ENCODE peak calls at places on chromosomes 11 and 22, in four cellular contexts. O is HFFc6, H is GM12865, K is astrocyte of the spinal cord. Z is an unnamed sample.

GRCh38 chr11:112227002-112227401 is 774 bp downstream of the PTS start:
- DNase-seq in H (no peak), O (peak; percentile 27), K (no peak), Z (no peak)

GRCh38 chr11:132943737-132944556 is 588.4 kb downstream of the OPCML start:
- DNase-seq in O (no peak), K (no peak), H (no peak), Z (no peak)

GRCh38 chr11:6812391-6813005 is 13.0 kb upstream of the OR6A2 start:
- DNase-seq in O (peak; percentile 15), H (peak; percentile 68), K (peak; percentile 35), Z (no peak)

GRCh38 chr11:72524711-72525110 is 90.4 kb upstream of the CLPB start:
- DNase-seq in H (no peak), K (no peak), O (peak; percentile 59), Z (peak; percentile 16)

GRCh38 chr22:48396785-48397530 is 1430.7 kb downstream of the BRD1 start:
- DNase-seq in H (no peak), K (no peak), O (no peak), Z (no peak)

GRCh38 chr11:27362749-27363575 is at the start of gene CCDC34:
- DNase-seq in K (peak; percentile 94), O (peak; percentile 85), H (peak; percentile 96), Z (peak; percentile 64)

GRCh38 chr22:37696657-37697539 is at the start of gene TRIOBP:
- DNase-seq in H (peak; percentile 85), K (peak; percentile 95), O (peak; percentile 94), Z (peak; percentile 66)

GRCh38 chr22:30806391-30806861 is 111.8 kb downstream of the OSBP2 start:
- DNase-seq in H (no peak), O (peak; percentile 25), K (peak; percentile 71), Z (no peak)

GRCh38 chr11:119652907-119653659 is 75.9 kb downstream of the NECTIN1 start:
- DNase-seq in H (no peak), O (no peak), K (no peak), Z (no peak)

GRCh38 chr11:74472030-74472429 is 4.7 kb upstream of the KCNE3 start:
- DNase-seq in O (no peak), K (no peak), H (no peak), Z (no peak)

GRCh38 chr22:50261615-50262459 is at the start of gene MAPK12:
- DNase-seq in K (no peak), O (no peak), H (peak; percentile 73), Z (no peak)

GRCh38 chr11:129974672-129975071 is 28.0 kb downstream of the PRDM10 start:
- DNase-seq in O (no peak), H (no peak), K (no peak), Z (no peak)

GRCh38 chr11:1899100-1899499 is 7.4 kb upstream of the PRR33 start:
- DNase-seq in K (no peak), H (no peak), O (no peak), Z (no peak)

GRCh38 chr11:45041556-45041955 is 90.9 kb upstream of the TP53I11 start:
- DNase-seq in O (no peak), H (no peak), K (no peak), Z (no peak)

GRCh38 chr11:103086461-103086860 is 5.5 kb downstream of the DCUN1D5 start:
- DNase-seq in O (no peak), K (no peak), H (no peak), Z (no peak)

GRCh38 chr11:69640260-69640994 is 529 bp upstream of the CCND1 start:
- DNase-seq in K (no peak), O (peak; percentile 63), H (no peak), Z (no peak)

GRCh38 chr22:44202261-44202789 is 21.6 kb downstream of the PARVG start:
- DNase-seq in K (peak; percentile 44), H (no peak), O (peak; percentile 59), Z (peak; percentile 67)

GRCh38 chr11:122656631-122657101 is 1.1 kb downstream of the UBASH3B start:
- DNase-seq in K (peak; percentile 51), H (peak; percentile 4), O (peak; percentile 24), Z (no peak)

GRCh38 chr11:76657824-76658170 is 12.8 kb downstream of the LRRC32 start:
- DNase-seq in O (no peak), H (no peak), K (no peak), Z (no peak)

GRCh38 chr11:70671083-70671482 is 272.8 kb downstream of the CTTN start:
- DNase-seq in H (no peak), K (no peak), O (no peak), Z (no peak)

GRCh38 chr11:13073119-13073981 is 64.2 kb downstream of the RASSF10 start:
- DNase-seq in O (no peak), H (peak; percentile 78), K (peak; percentile 80), Z (no peak)

GRCh38 chr11:125401746-125402145 is 94.3 kb downstream of the FEZ1 start:
- DNase-seq in H (no peak), O (no peak), K (no peak), Z (no peak)

GRCh38 chr22:46604306-46604690 is 15.9 kb upstream of the GRAMD4 start:
- DNase-seq in H (peak; percentile 73), O (no peak), K (no peak), Z (no peak)

GRCh38 chr22:41766476-41766875 is 34.0 kb upstream of the CCDC134 start:
- DNase-seq in O (no peak), K (no peak), H (no peak), Z (no peak)

GRCh38 chr11:14107071-14107470 is 144.5 kb downstream of the SPON1 start:
- DNase-seq in K (no peak), O (no peak), H (no peak), Z (no peak)

GRCh38 chr22:40364431-40364830 is 6.0 kb upstream of the SGSM3 start:
- DNase-seq in O (no peak), K (no peak), H (no peak), Z (no peak)

GRCh38 chr22:37498289-37498909 is 12.2 kb upstream of the MFNG start:
- DNase-seq in K (no peak), O (no peak), H (peak; percentile 78), Z (no peak)

GRCh38 chr11:130434521-130435223 is 6.3 kb upstream of the ADAMTS8 start:
- DNase-seq in H (peak; percentile 84), K (peak; percentile 87), O (peak; percentile 66), Z (no peak)

GRCh38 chr11:3123316-3123715 is 41.8 kb downstream of the OSBPL5 start:
- DNase-seq in O (no peak), H (no peak), K (no peak), Z (no peak)

GRCh38 chr11:83070878-83071640 is 638 bp downstream of the RAB30 start:
- DNase-seq in K (peak; percentile 44), H (no peak), O (no peak), Z (no peak)

GRCh38 chr11:119100246-119100959 is 1.2 kb downstream of the DPAGT1 start:
- DNase-seq in H (no peak), O (peak; percentile 52), K (peak; percentile 47), Z (no peak)

GRCh38 chr11:3939651-3940190 is 84.3 kb downstream of the STIM1 start:
- DNase-seq in H (no peak), K (peak; percentile 77), O (peak; percentile 45), Z (peak; percentile 62)

GRCh38 chr11:73359930-73360742 is 16.1 kb upstream of the RELT start:
- DNase-seq in K (peak; percentile 26), O (no peak), H (no peak), Z (no peak)

GRCh38 chr11:113705871-113706654 is at the start of gene TMPRSS5:
- DNase-seq in O (no peak), K (no peak), H (no peak), Z (no peak)

GRCh38 chr11:13120691-13121090 is 111.6 kb downstream of the RASSF10 start:
- DNase-seq in K (peak; percentile 75), H (no peak), O (peak; percentile 69), Z (no peak)

GRCh38 chr22:25628494-25628893 is 64.0 kb downstream of the GRK3 start:
- DNase-seq in K (no peak), H (no peak), O (no peak), Z (no peak)

GRCh38 chr11:35045219-35045819 is 93.7 kb upstream of the CD44 start:
- DNase-seq in O (no peak), H (peak; percentile 66), K (no peak), Z (no peak)

GRCh38 chr22:23401111-23401909 is 178.8 kb downstream of the IGLL1 start:
- DNase-seq in H (no peak), K (peak; percentile 66), O (peak; percentile 94), Z (peak; percentile 62)

GRCh38 chr22:31192513-31192912 is 19.6 kb upstream of the LIMK2 start:
- DNase-seq in H (no peak), K (peak; percentile 13), O (no peak), Z (no peak)

GRCh38 chr11:119650251-119650650 is 78.7 kb downstream of the NECTIN1 start:
- DNase-seq in K (no peak), H (no peak), O (no peak), Z (no peak)

GRCh38 chr11:65204646-65205601 is 23.2 kb downstream of the CAPN1 start:
- DNase-seq in O (no peak), H (peak; percentile 46), K (peak; percentile 41), Z (no peak)

GRCh38 chr11:65205602-65205967 is 23.9 kb downstream of the CAPN1 start:
- DNase-seq in K (no peak), H (no peak), O (no peak), Z (no peak)

GRCh38 chr11:65206901-65207300 is 25.2 kb downstream of the CAPN1 start:
- DNase-seq in O (no peak), K (no peak), H (no peak), Z (no peak)

GRCh38 chr11:65206441-65206841 is 24.7 kb downstream of the CAPN1 start:
- DNase-seq in H (no peak), K (no peak), O (no peak), Z (no peak)

GRCh38 chr11:65204143-65204542 is 22.4 kb downstream of the CAPN1 start:
- DNase-seq in K (no peak), O (no peak), H (no peak), Z (no peak)
- TF ChIP-seq CTCF in K (no peak), O (no peak), H (no peak), Z (no peak)

GRCh38 chr11:61728066-61728939 is 24.1 kb upstream of the MYRF start:
- DNase-seq in O (no peak), H (peak; percentile 38), K (no peak), Z (no peak)
- TF ChIP-seq CTCF in O (no peak), H (no peak), K (no peak), Z (no peak)

GRCh38 chr11:36328956-36329673 is 33.0 kb downstream of the PRR5L start:
- DNase-seq in H (no peak), O (no peak), K (peak; percentile 17), Z (no peak)
- TF ChIP-seq CTCF in H (no peak), O (no peak), K (no peak), Z (no peak)

GRCh38 chr11:8690374-8691342 is 8.1 kb downstream of the RPL27A start:
- DNase-seq in H (no peak), O (no peak), K (no peak), Z (no peak)

GRCh38 chr11:8686325-8686724 is 3.7 kb downstream of the RPL27A start:
- DNase-seq in O (no peak), K (no peak), H (no peak), Z (no peak)

GRCh38 chr11:8689726-8690255 is 7.2 kb downstream of the RPL27A start:
- DNase-seq in K (no peak), O (no peak), H (no peak), Z (no peak)

GRCh38 chr11:8685820-8686219 is 3.2 kb downstream of the RPL27A start:
- DNase-seq in K (no peak), O (no peak), H (peak; percentile 15), Z (no peak)

GRCh38 chr11:8688414-8689362 is 6.1 kb downstream of the RPL27A start:
- DNase-seq in K (peak; percentile 96), H (peak; percentile 99), O (peak; percentile 95), Z (peak; percentile 73)
- TF ChIP-seq CTCF in K (no peak), H (peak; percentile 5), O (peak; percentile 43), Z (peak; percentile 6)